ENCODE peak calls at places on chromosome 13, in six cellular contexts. C is WERI-Rb-1, Y is mucosa of descending colon, S is IMR-90, U is left ventricle myocardium inferior, E is DND-41. T is an unnamed sample. For H3K36me3, the result is how much of the 10 kb centered on the place peaks cover.

GRCh38 chr13:38395505-38395803 is 45.8 kb downstream of the UFM1 start:
- DNase-seq in U (no peak), E (no peak), S (no peak), Y (no peak), C (no peak), T (no peak)

GRCh38 chr13:114309806-114310410 is 4.4 kb upstream of the CHAMP1 start:
- DNase-seq in U (no peak), C (no peak), S (no peak), E (no peak), Y (no peak), T (no peak)

GRCh38 chr13:111281751-111282311 is 38.6 kb upstream of the TEX29 start:
- DNase-seq in Y (no peak), E (no peak), C (no peak), U (no peak), S (peak), T (no peak)

GRCh38 chr13:30341815-30342570 is 34.6 kb upstream of the KATNAL1 start:
- DNase-seq in Y (peak), C (no peak), S (peak), U (peak), E (no peak), T (no peak)

GRCh38 chr13:106619688-106620555 is 52.0 kb upstream of the ARGLU1 start:
- DNase-seq in C (peak), U (no peak), S (peak), E (peak), Y (no peak), T (peak)

GRCh38 chr13:72255908-72256307 is 388.9 kb upstream of the DACH1 start:
- DNase-seq in S (no peak), U (no peak), E (no peak), Y (no peak), C (peak), T (no peak)

GRCh38 chr13:46607768-46608553 is 55.0 kb downstream of the LRCH1 start:
- DNase-seq in S (no peak), C (no peak), U (no peak), Y (no peak), E (no peak), T (no peak)

GRCh38 chr13:94362411-94362909 is 117.0 kb downstream of the DCT start:
- DNase-seq in U (no peak), Y (no peak), S (peak), E (peak), C (peak), T (peak)

GRCh38 chr13:37349916-37350315 is 244.5 kb upstream of the CSNK1A1L start:
- DNase-seq in C (no peak), E (no peak), S (no peak), Y (no peak), U (no peak), T (no peak)

GRCh38 chr13:79483302-79483701 is 2.3 kb downstream of the NDFIP2 start:
- DNase-seq in E (no peak), S (peak), C (no peak), U (no peak), Y (no peak), T (no peak)

GRCh38 chr13:48505597-48506091 is 27.2 kb downstream of the RCBTB2 start:
- DNase-seq in Y (no peak), S (peak), C (no peak), U (no peak), E (peak), T (no peak)

GRCh38 chr13:110449225-110450015 is 112.1 kb downstream of the RAB20 start:
- DNase-seq in C (no peak), E (no peak), U (no peak), S (no peak), Y (no peak), T (no peak)

GRCh38 chr13:43472344-43472743 is 314.4 kb downstream of the ENOX1 start:
- DNase-seq in E (no peak), S (no peak), U (no peak), Y (no peak), C (no peak), T (no peak)

GRCh38 chr13:73542446-73542845 is 483.6 kb downstream of the KLF5 start:
- DNase-seq in E (no peak), S (no peak), C (no peak), U (no peak), Y (no peak), T (no peak)

GRCh38 chr13:110347535-110348308 is 40.6 kb downstream of the COL4A2 start:
- DNase-seq in U (peak), E (no peak), C (no peak), S (peak), Y (no peak), T (no peak)

GRCh38 chr13:109869312-109870237 is 83.2 kb upstream of the IRS2 start:
- DNase-seq in E (no peak), Y (peak), S (peak), C (no peak), U (peak), T (no peak)

GRCh38 chr13:89324582-89324981 is 1653.4 kb downstream of the SLITRK5 start:
- DNase-seq in C (no peak), Y (no peak), E (no peak), U (no peak), S (no peak), T (no peak)

GRCh38 chr13:24654741-24655140 is 25.5 kb upstream of the ATP12A start:
- DNase-seq in U (no peak), C (no peak), Y (no peak), S (peak), E (no peak), T (no peak)

GRCh38 chr13:75365724-75366173 is 116.2 kb downstream of the TBC1D4 start:
- DNase-seq in E (no peak), Y (no peak), U (no peak), C (no peak), S (peak), T (no peak)

GRCh38 chr13:77696006-77696862 is 1.3 kb upstream of the SLAIN1 start:
- DNase-seq in U (no peak), C (no peak), S (no peak), Y (no peak), E (no peak), T (no peak)

GRCh38 chr13:33676045-33676699 is 141.8 kb upstream of the RFC3 start:
- DNase-seq in C (peak), S (no peak), E (no peak), U (no peak), Y (no peak), T (no peak)

GRCh38 chr13:35785563-35786327 is 309.3 kb upstream of the MAB21L1 start:
- DNase-seq in U (no peak), Y (no peak), C (no peak), E (no peak), S (no peak), T (no peak)

GRCh38 chr13:75637101-75637774 is 1.1 kb downstream of the LMO7 start:
- DNase-seq in E (no peak), U (no peak), Y (no peak), S (no peak), C (no peak), T (no peak)

GRCh38 chr13:56773148-56773547 is 367.6 kb upstream of the PRR20A start:
- DNase-seq in S (no peak), E (no peak), U (no peak), Y (no peak), C (no peak), T (no peak)

GRCh38 chr13:109682534-109683244 is 103.7 kb downstream of the IRS2 start:
- DNase-seq in S (no peak), E (no peak), C (no peak), U (no peak), Y (no peak), T (no peak)

GRCh38 chr13:49351871-49352270 is 92.0 kb downstream of the CAB39L start:
- DNase-seq in C (no peak), E (no peak), S (peak), U (no peak), Y (no peak), T (no peak)

GRCh38 chr13:109412232-109412935 is 374.0 kb downstream of the IRS2 start:
- DNase-seq in C (peak), S (peak), Y (no peak), U (peak), E (no peak), T (no peak)

GRCh38 chr13:110170020-110170790 is 136.8 kb downstream of the COL4A1 start:
- DNase-seq in C (no peak), E (no peak), U (no peak), Y (no peak), S (no peak), T (no peak)

GRCh38 chr13:69565334-69565733 is 542.3 kb upstream of the ATXN8OS start:
- DNase-seq in Y (no peak), U (no peak), S (no peak), C (peak), E (no peak), T (no peak)

GRCh38 chr13:48580185-48580803 is 47.4 kb upstream of the RCBTB2 start:
- DNase-seq in Y (no peak), C (no peak), U (peak), S (peak), E (peak), T (peak)

GRCh38 chr13:91740811-91741210 is 342.4 kb downstream of the GPC5 start:
- DNase-seq in E (no peak), C (no peak), Y (no peak), U (no peak), S (no peak), T (no peak)

GRCh38 chr13:47794963-47795362 is 206.1 kb downstream of the SUCLA2 start:
- DNase-seq in U (no peak), S (peak), E (no peak), C (no peak), Y (no peak), T (no peak)

GRCh38 chr13:111184685-111185401 is 69.7 kb downstream of the ARHGEF7 start:
- DNase-seq in S (no peak), C (no peak), Y (peak), E (peak), U (no peak), T (no peak)

DNA sequence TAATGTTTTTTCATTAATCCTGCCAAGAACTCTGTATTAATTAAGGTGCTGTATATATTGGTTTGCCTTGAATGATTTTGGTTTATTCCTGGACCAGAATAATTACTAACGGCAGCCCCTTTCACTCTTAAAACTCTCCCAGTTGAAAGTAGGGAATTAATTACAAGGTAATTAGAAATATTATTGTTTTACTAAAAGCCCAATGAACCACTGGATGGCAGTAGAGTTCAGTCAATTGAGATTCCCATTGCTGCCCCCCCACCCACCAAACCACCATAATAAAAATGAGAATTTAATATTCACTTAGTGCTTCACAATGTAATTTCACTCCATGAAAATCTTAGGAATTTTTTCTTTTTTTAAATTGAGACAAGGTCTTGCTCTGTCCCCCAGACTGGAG is 13.7 kb downstream of the WBP4 start:
- DNase-seq in C (no peak), S (peak), Y (no peak), U (no peak), E (no peak), T (no peak)
- H3K36me3 ChIP-seq in C (under half), S (under half), Y (under half), U (half or more), E (half or more), T (half or more)

GRCh38 chr13:99556867-99557443 is 55.7 kb downstream of the TM9SF2 start:
- DNase-seq in S (no peak), Y (no peak), C (no peak), U (no peak), E (no peak), T (no peak)
- H3K36me3 ChIP-seq in S (under half), Y (under half), C (half or more), U (half or more), E (half or more), T (under half)

GRCh38 chr13:39474600-39474999 is 128.4 kb downstream of the LHFPL6 start:
- DNase-seq in U (no peak), C (no peak), E (no peak), Y (no peak), S (no peak), T (no peak)
- H3K36me3 ChIP-seq in U (under half), C (under half), E (under half), Y (under half), S (under half), T (under half)

DNA sequence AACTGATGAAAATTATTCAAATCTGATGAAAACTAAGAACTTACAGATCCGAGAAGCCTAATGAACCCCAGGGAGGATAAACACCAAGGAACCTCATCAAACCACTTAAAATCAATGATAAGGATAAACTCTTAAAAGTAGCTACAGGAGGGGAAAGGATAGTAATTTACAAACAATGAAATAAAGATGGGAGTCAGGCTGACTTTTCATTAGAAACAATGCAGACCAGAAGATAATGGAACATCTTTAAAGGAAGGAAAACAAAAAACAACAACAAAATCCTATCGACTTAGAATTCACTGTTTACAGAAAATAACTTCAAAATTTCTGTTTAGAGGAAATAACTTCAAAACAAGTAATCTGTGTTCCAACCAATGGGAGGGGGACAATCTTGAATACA is 73.4 kb downstream of the ZDHHC20 start:
- DNase-seq in S (no peak), E (no peak), U (no peak), Y (no peak), C (no peak), T (no peak)
- H3K36me3 ChIP-seq in S (under half), E (half or more), U (half or more), Y (under half), C (under half), T (half or more)